ENCODE peak calls at places on chromosomes 2 and 18, in seven cellular contexts. F, J, Y, Z, I, Q and V are unnamed samples.

GRCh38 chr2:102765061-102765460 is 3.2 kb downstream of the TMEM182 start:
- DNase-seq in F (no peak), J (no peak), Y (no peak), Z (no peak), I (no peak), Q (no peak), V (no peak)

GRCh38 chr2:10424051-10424450 is 24.1 kb downstream of the ODC1 start:
- DNase-seq in F (no peak), J (no peak), Y (peak; percentile 94), Z (no peak), I (no peak), Q (peak; percentile 85), V (peak; percentile 77)

GRCh38 chr18:49464718-49465598 is 4.5 kb upstream of the DYM start:
- DNase-seq in F (no peak), J (no peak), Y (no peak), Z (no peak), I (peak; percentile 45), Q (no peak), V (peak; percentile 70)

GRCh38 chr2:203732953-203733510 is 26.6 kb downstream of the CD28 start:
- DNase-seq in F (no peak), J (no peak), Y (no peak), Z (no peak), I (no peak), Q (no peak), V (no peak)

GRCh38 chr2:46972438-46972837 is 56.8 kb upstream of the MCFD2 start:
- DNase-seq in F (no peak), J (no peak), Y (no peak), Z (no peak), I (no peak), Q (no peak), V (no peak)

GRCh38 chr2:226426292-226426736 is 373.3 kb downstream of the IRS1 start:
- DNase-seq in F (peak; percentile 97), J (no peak), Y (peak; percentile 72), Z (no peak), I (no peak), Q (peak; percentile 94), V (peak; percentile 91)

GRCh38 chr18:11553098-11553940 is 56.1 kb upstream of the SLC35G4 start:
- DNase-seq in F (peak; percentile 78), J (no peak), Y (peak; percentile 49), Z (no peak), I (peak; percentile 65), Q (peak; percentile 56), V (peak; percentile 64)

GRCh38 chr18:21739604-21740473 is 753 bp upstream of the MIB1 start:
- DNase-seq in F (no peak), J (no peak), Y (no peak), Z (no peak), I (no peak), Q (no peak), V (no peak)

GRCh38 chr2:33221046-33221784 is 255.2 kb upstream of the RASGRP3 start:
- DNase-seq in F (no peak), J (no peak), Y (no peak), Z (no peak), I (no peak), Q (no peak), V (no peak)

GRCh38 chr18:55237665-55238064 is 278.4 kb upstream of the CCDC68 start:
- DNase-seq in F (no peak), J (no peak), Y (no peak), Z (no peak), I (no peak), Q (no peak), V (no peak)

GRCh38 chr2:223724831-223725230 is 112.6 kb downstream of the AP1S3 start:
- DNase-seq in F (no peak), J (no peak), Y (no peak), Z (no peak), I (no peak), Q (no peak), V (peak; percentile 33)

GRCh38 chr2:102915128-102915527 is 153.3 kb downstream of the TMEM182 start:
- DNase-seq in F (peak; percentile 78), J (no peak), Y (peak; percentile 20), Z (no peak), I (no peak), Q (peak; percentile 41), V (peak; percentile 30)

DNA sequence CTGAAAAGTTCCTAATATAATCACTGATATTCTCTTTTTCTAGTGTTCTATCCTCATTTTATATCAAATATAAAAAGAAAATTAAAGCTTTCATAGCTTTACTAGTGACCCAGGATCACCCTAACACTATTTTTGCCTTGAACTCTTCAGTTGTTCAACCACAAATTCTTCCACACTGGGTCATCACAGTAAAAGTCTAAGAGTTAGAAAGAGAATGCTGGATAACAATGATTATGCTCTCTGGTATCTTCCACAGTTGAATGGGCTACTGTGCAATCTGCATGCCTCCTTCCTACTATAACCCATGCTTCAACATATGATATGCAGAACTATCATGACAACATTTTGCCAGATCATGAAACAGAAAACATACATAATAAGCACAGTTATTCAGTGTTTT is 32.3 kb downstream of the CHN1 start:
- DNase-seq in F (peak; percentile 66), J (no peak), Y (no peak), Z (no peak), I (no peak), Q (peak; percentile 80), V (peak; percentile 70)
- H3K4me3 ChIP-seq in F (no peak overlapping the region), J (no peak overlapping the region), Y (no peak overlapping the region), Z (no peak overlapping the region), I (no peak overlapping the region), Q (no peak overlapping the region), V (no peak overlapping the region)

GRCh38 chr2:163552758-163553157 is 183.1 kb downstream of the FIGN start:
- DNase-seq in F (no peak), J (no peak), Y (no peak), Z (no peak), I (no peak), Q (no peak), V (no peak)
- TF ChIP-seq CTCF in F (no peak), J (no peak), Y (no peak), Z (no peak), I (no peak), Q (no peak), V (no peak)

DNA sequence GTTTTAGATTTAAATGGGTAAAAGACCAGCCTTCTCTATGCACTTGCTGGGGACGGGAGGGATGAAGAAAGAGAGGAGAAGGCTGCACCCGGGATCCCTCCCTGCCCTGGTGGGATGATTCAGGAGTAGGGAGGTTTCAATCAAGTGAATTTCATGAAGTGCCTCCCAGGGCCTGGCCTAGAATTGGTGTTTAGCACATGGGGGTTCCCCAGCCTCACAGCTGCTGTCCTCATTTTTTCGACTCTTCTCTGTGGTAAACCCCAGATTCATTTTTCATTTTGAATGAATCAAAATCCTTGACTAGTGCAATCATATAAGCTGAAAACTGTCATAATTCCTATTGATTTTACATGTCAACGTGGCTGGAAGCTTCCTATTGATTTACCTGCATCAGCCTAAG is 81.1 kb downstream of the LPIN1 start:
- DNase-seq in F (no peak), J (no peak), Y (no peak), Z (no peak), I (no peak), Q (no peak), V (no peak)
- H3K4me3 ChIP-seq in F (no peak overlapping the region), J (no peak overlapping the region), Y (no peak overlapping the region), Z (no peak overlapping the region), I (no peak overlapping the region), Q (no peak overlapping the region), V (no peak overlapping the region)

GRCh38 chr2:149329470-149330126 is 789 bp upstream of the LYPD6 start:
- DNase-seq in F (peak; percentile 71), J (no peak), Y (peak; percentile 38), Z (no peak), I (peak; percentile 74), Q (peak; percentile 52), V (peak; percentile 64)
- TF ChIP-seq CTCF in F (no peak), J (no peak), Y (no peak), Z (no peak), I (no peak), Q (no peak), V (no peak)

GRCh38 chr2:5697554-5697953 is 5.4 kb downstream of the SOX11 start:
- DNase-seq in F (no peak), J (no peak), Y (no peak), Z (no peak), I (no peak), Q (no peak), V (no peak)
- H3K4me3 ChIP-seq in F (no peak overlapping the region), J (no peak overlapping the region), Y (peak overlapping the region; percentile 69), Z (no peak overlapping the region), I (peak overlapping the region; percentile 91), Q (peak overlapping the region; percentile 60), V (peak overlapping the region; percentile 81)

GRCh38 chr18:45328271-45328670 is 287.0 kb upstream of the SLC14A2 start:
- DNase-seq in F (no peak), J (no peak), Y (no peak), Z (no peak), I (no peak), Q (no peak), V (no peak)

GRCh38 chr18:45324489-45325111 is 290.7 kb upstream of the SLC14A2 start:
- DNase-seq in F (peak; percentile 36), J (no peak), Y (peak; percentile 29), Z (no peak), I (no peak), Q (peak; percentile 97), V (peak; percentile 55)

GRCh38 chr18:45325791-45326190 is 289.5 kb upstream of the SLC14A2 start:
- DNase-seq in F (no peak), J (no peak), Y (no peak), Z (no peak), I (no peak), Q (no peak), V (no peak)

GRCh38 chr18:45328762-45329161 is 286.5 kb upstream of the SLC14A2 start:
- DNase-seq in F (no peak), J (no peak), Y (no peak), Z (no peak), I (no peak), Q (peak; percentile 88), V (no peak)

DNA sequence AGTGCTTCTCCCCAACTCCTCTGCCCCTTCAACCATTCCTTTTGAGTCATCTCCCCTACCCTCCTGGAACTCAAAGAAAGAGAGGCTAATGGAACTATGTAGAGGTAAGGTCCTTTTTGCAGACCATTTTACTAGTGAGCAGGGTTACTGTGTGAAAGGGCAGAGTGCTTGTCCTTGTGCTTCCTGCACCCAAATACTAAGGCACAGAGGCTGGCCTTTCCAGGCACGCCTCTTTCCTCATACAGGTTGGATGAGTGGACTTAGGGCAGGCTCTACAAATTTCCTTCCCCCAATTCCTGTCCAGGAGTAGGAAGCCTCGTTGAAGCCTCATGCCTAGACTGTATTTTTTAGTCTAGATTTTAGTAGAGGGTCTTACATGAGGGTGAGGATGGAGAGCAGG is 288.8 kb upstream of the SLC14A2 start:
- DNase-seq in F (no peak), J (no peak), Y (no peak), Z (no peak), I (no peak), Q (no peak), V (no peak)
- TF ChIP-seq CTCF in F (no peak), J (no peak), Y (no peak), Z (no peak), I (no peak), Q (no peak), V (no peak)